ENCODE peak calls at places on chromosomes 12 and 14, in nine cellular contexts. One of them, this sample, is unnamed.

GRCh38 chr14:63478024-63478423 is 65.2 kb downstream of the PPP2R5E start:
- DNase-seq in activated CD8-positive, alpha-beta memory T cell treated with anti-CD3 and anti-CD28 coated beads, Interleukin-2, amount 50 U/mL, for 4 hours: no peak
- DNase-seq in CD4-positive, alpha-beta T cell: no peak
- DNase-seq in NCI-H345: no peak
- DNase-seq in caudate nucleus: no peak
- DNase-seq in mucosa of gallbladder: no peak
- DNase-seq in anterior cingulate cortex: no peak
- DNase-seq in HuH-7.5: no peak
- DNase-seq in HT-29: no peak
- DNase-seq in this sample: no peak

GRCh38 chr12:50107416-50108268 is 3.8 kb downstream of the GPD1 start:
- DNase-seq in activated CD8-positive, alpha-beta memory T cell treated with anti-CD3 and anti-CD28 coated beads, Interleukin-2, amount 50 U/mL, for 4 hours: no peak
- DNase-seq in CD4-positive, alpha-beta T cell: no peak
- DNase-seq in NCI-H345: no peak
- DNase-seq in caudate nucleus: no peak
- DNase-seq in mucosa of gallbladder: no peak
- DNase-seq in anterior cingulate cortex: no peak
- DNase-seq in HuH-7.5: no peak
- DNase-seq in HT-29: no peak
- DNase-seq in this sample: no peak

GRCh38 chr12:106493531-106493930 is 89.3 kb upstream of the RFX4 start:
- DNase-seq in activated CD8-positive, alpha-beta memory T cell treated with anti-CD3 and anti-CD28 coated beads, Interleukin-2, amount 50 U/mL, for 4 hours: no peak
- DNase-seq in CD4-positive, alpha-beta T cell: no peak
- DNase-seq in NCI-H345: peak; percentile 84
- DNase-seq in caudate nucleus: no peak
- DNase-seq in mucosa of gallbladder: no peak
- DNase-seq in anterior cingulate cortex: no peak
- DNase-seq in HuH-7.5: peak; percentile 38
- DNase-seq in HT-29: peak; percentile 9
- DNase-seq in this sample: no peak

GRCh38 chr14:66575014-66575413 is 67.1 kb downstream of the GPHN start:
- DNase-seq in activated CD8-positive, alpha-beta memory T cell treated with anti-CD3 and anti-CD28 coated beads, Interleukin-2, amount 50 U/mL, for 4 hours: no peak
- DNase-seq in CD4-positive, alpha-beta T cell: no peak
- DNase-seq in NCI-H345: no peak
- DNase-seq in caudate nucleus: no peak
- DNase-seq in mucosa of gallbladder: no peak
- DNase-seq in anterior cingulate cortex: no peak
- DNase-seq in HuH-7.5: no peak
- DNase-seq in HT-29: no peak
- DNase-seq in this sample: no peak

GRCh38 chr12:38875571-38876228 is 29.7 kb downstream of the CPNE8 start:
- DNase-seq in activated CD8-positive, alpha-beta memory T cell treated with anti-CD3 and anti-CD28 coated beads, Interleukin-2, amount 50 U/mL, for 4 hours: no peak
- DNase-seq in CD4-positive, alpha-beta T cell: no peak
- DNase-seq in NCI-H345: no peak
- DNase-seq in caudate nucleus: no peak
- DNase-seq in mucosa of gallbladder: no peak
- DNase-seq in anterior cingulate cortex: no peak
- DNase-seq in HuH-7.5: no peak
- DNase-seq in HT-29: no peak
- DNase-seq in this sample: no peak

GRCh38 chr12:21852251-21852650 is 77.7 kb upstream of the KCNJ8 start:
- DNase-seq in activated CD8-positive, alpha-beta memory T cell treated with anti-CD3 and anti-CD28 coated beads, Interleukin-2, amount 50 U/mL, for 4 hours: no peak
- DNase-seq in CD4-positive, alpha-beta T cell: no peak
- DNase-seq in NCI-H345: no peak
- DNase-seq in caudate nucleus: no peak
- DNase-seq in mucosa of gallbladder: no peak
- DNase-seq in anterior cingulate cortex: no peak
- DNase-seq in HuH-7.5: no peak
- DNase-seq in HT-29: no peak
- DNase-seq in this sample: no peak

GRCh38 chr14:73463411-73463810 is 5.1 kb upstream of the NUMB start:
- DNase-seq in activated CD8-positive, alpha-beta memory T cell treated with anti-CD3 and anti-CD28 coated beads, Interleukin-2, amount 50 U/mL, for 4 hours: no peak
- DNase-seq in CD4-positive, alpha-beta T cell: no peak
- DNase-seq in NCI-H345: no peak
- DNase-seq in caudate nucleus: no peak
- DNase-seq in mucosa of gallbladder: no peak
- DNase-seq in anterior cingulate cortex: no peak
- DNase-seq in HuH-7.5: no peak
- DNase-seq in HT-29: no peak
- DNase-seq in this sample: no peak

GRCh38 chr12:981176-981828 is 9.7 kb upstream of the ERC1 start:
- DNase-seq in activated CD8-positive, alpha-beta memory T cell treated with anti-CD3 and anti-CD28 coated beads, Interleukin-2, amount 50 U/mL, for 4 hours: no peak
- DNase-seq in CD4-positive, alpha-beta T cell: no peak
- DNase-seq in NCI-H345: no peak
- DNase-seq in caudate nucleus: no peak
- DNase-seq in mucosa of gallbladder: no peak
- DNase-seq in anterior cingulate cortex: no peak
- DNase-seq in HuH-7.5: no peak
- DNase-seq in HT-29: no peak
- DNase-seq in this sample: no peak

GRCh38 chr14:100297320-100298300 is 8.6 kb downstream of the SLC25A29 start:
- DNase-seq in activated CD8-positive, alpha-beta memory T cell treated with anti-CD3 and anti-CD28 coated beads, Interleukin-2, amount 50 U/mL, for 4 hours: no peak
- DNase-seq in CD4-positive, alpha-beta T cell: no peak
- DNase-seq in NCI-H345: no peak
- DNase-seq in caudate nucleus: peak; percentile 55
- DNase-seq in mucosa of gallbladder: peak; percentile 82
- DNase-seq in anterior cingulate cortex: no peak
- DNase-seq in HuH-7.5: no peak
- DNase-seq in HT-29: no peak
- DNase-seq in this sample: peak; percentile 41

GRCh38 chr14:38723954-38724353 is 379.1 kb downstream of the SEC23A start:
- DNase-seq in activated CD8-positive, alpha-beta memory T cell treated with anti-CD3 and anti-CD28 coated beads, Interleukin-2, amount 50 U/mL, for 4 hours: no peak
- DNase-seq in CD4-positive, alpha-beta T cell: no peak
- DNase-seq in NCI-H345: no peak
- DNase-seq in caudate nucleus: no peak
- DNase-seq in mucosa of gallbladder: no peak
- DNase-seq in anterior cingulate cortex: no peak
- DNase-seq in HuH-7.5: no peak
- DNase-seq in HT-29: no peak
- DNase-seq in this sample: no peak

GRCh38 chr12:118714051-118714460 is 267.3 kb upstream of the SRRM4 start:
- DNase-seq in activated CD8-positive, alpha-beta memory T cell treated with anti-CD3 and anti-CD28 coated beads, Interleukin-2, amount 50 U/mL, for 4 hours: no peak
- DNase-seq in CD4-positive, alpha-beta T cell: no peak
- DNase-seq in NCI-H345: peak; percentile 61
- DNase-seq in caudate nucleus: peak; percentile 1
- DNase-seq in mucosa of gallbladder: no peak
- DNase-seq in anterior cingulate cortex: no peak
- DNase-seq in HuH-7.5: peak; percentile 23
- DNase-seq in HT-29: peak; percentile 54
- DNase-seq in this sample: peak; percentile 21

GRCh38 chr12:52139579-52140062 is 52.2 kb downstream of the KRT80 start:
- DNase-seq in activated CD8-positive, alpha-beta memory T cell treated with anti-CD3 and anti-CD28 coated beads, Interleukin-2, amount 50 U/mL, for 4 hours: peak; percentile 38
- DNase-seq in CD4-positive, alpha-beta T cell: no peak
- DNase-seq in NCI-H345: peak; percentile 79
- DNase-seq in caudate nucleus: no peak
- DNase-seq in mucosa of gallbladder: no peak
- DNase-seq in anterior cingulate cortex: no peak
- DNase-seq in HuH-7.5: peak; percentile 83
- DNase-seq in HT-29: peak; percentile 81
- DNase-seq in this sample: no peak